ENCODE peak calls at places on chromosomes 3 and 15, in five cellular contexts. T is CD8-positive, alpha-beta T cell; U is right lobe of liver; A is pancreas; D is stomach. Q is an unnamed sample.

GRCh38 chr3:24237971-24238767 is 256.5 kb downstream of the THRB start:
- DNase-seq in T (no peak), D (no peak), U (no peak), A (no peak), Q (peak; percentile 91)

GRCh38 chr3:132788299-132788698 is 66.1 kb upstream of the NPHP3 start:
- DNase-seq in D (no peak), U (no peak), A (no peak), T (no peak), Q (peak; percentile 95)

GRCh38 chr3:129122697-129123055 is 1.1 kb upstream of the RAB43 start:
- DNase-seq in A (no peak), U (no peak), D (peak; percentile 31), T (no peak), Q (peak; percentile 41)

GRCh38 chr15:51121118-51121517 is 26.4 kb upstream of the TNFAIP8L3 start:
- DNase-seq in A (no peak), D (no peak), U (no peak), T (no peak), Q (peak; percentile 69)

GRCh38 chr3:23810342-23811116 is 4.8 kb downstream of the UBE2E1 start:
- DNase-seq in A (peak; percentile 87), T (peak; percentile 32), D (peak; percentile 46), U (peak; percentile 64), Q (peak; percentile 59)

GRCh38 chr3:16516695-16517481 is 3.4 kb upstream of the RFTN1 start:
- DNase-seq in T (no peak), D (no peak), U (peak; percentile 64), A (no peak), Q (peak; percentile 75)

GRCh38 chr3:158727499-158728377 is 4.5 kb downstream of the RARRES1 start:
- DNase-seq in A (no peak), T (peak; percentile 40), U (no peak), D (peak; percentile 45), Q (peak; percentile 91)

GRCh38 chr3:44862221-44862637 is 517 bp downstream of the TMEM42 start:
- DNase-seq in A (no peak), T (peak; percentile 34), D (no peak), U (no peak), Q (no peak)

GRCh38 chr3:133944641-133945441 is 49.2 kb upstream of the RAB6B start:
- DNase-seq in U (no peak), D (no peak), A (no peak), T (no peak), Q (no peak)

GRCh38 chr3:66554178-66554577 is 53.4 kb upstream of the LRIG1 start:
- DNase-seq in U (no peak), T (no peak), D (no peak), A (no peak), Q (peak; percentile 46)

GRCh38 chr15:37372064-37372463 is 271.7 kb upstream of the MEIS2 start:
- DNase-seq in T (no peak), A (no peak), D (no peak), U (no peak), Q (no peak)

GRCh38 chr15:99158626-99159412 is 53.9 kb downstream of the SYNM start:
- DNase-seq in A (no peak), T (no peak), D (no peak), U (no peak), Q (no peak)

GRCh38 chr3:56702487-56703315 is 19.6 kb upstream of the TASOR start:
- DNase-seq in A (no peak), U (peak; percentile 53), T (peak; percentile 47), D (peak; percentile 45), Q (peak; percentile 90)

GRCh38 chr15:72758195-72758594 is 25.4 kb downstream of the ADPGK start:
- DNase-seq in D (no peak), U (no peak), A (no peak), T (no peak), Q (peak; percentile 74)

GRCh38 chr3:143084856-143085731 is 34.5 kb upstream of the CHST2 start:
- DNase-seq in U (no peak), T (no peak), D (no peak), A (no peak), Q (peak; percentile 47)

GRCh38 chr3:53044371-53045106 is 1.3 kb downstream of the SFMBT1 start:
- DNase-seq in A (no peak), T (peak; percentile 41), D (peak; percentile 27), U (no peak), Q (peak; percentile 60)

GRCh38 chr3:184227481-184227935 is 1.9 kb upstream of the VWA5B2 start:
- DNase-seq in T (peak; percentile 49), A (no peak), D (peak; percentile 36), U (peak; percentile 55), Q (peak; percentile 55)

GRCh38 chr3:56788506-56788905 is 13.2 kb downstream of the ARHGEF3 start:
- DNase-seq in A (no peak), U (no peak), T (no peak), D (no peak), Q (no peak)

GRCh38 chr3:72892081-72892763 is 4.4 kb downstream of the GXYLT2 start:
- DNase-seq in T (no peak), D (no peak), A (no peak), U (peak; percentile 19), Q (peak; percentile 96)

GRCh38 chr3:142958707-142959106 is 4.8 kb downstream of the PAQR9 start:
- DNase-seq in U (no peak), T (no peak), D (no peak), A (no peak), Q (no peak)

GRCh38 chr15:99359760-99360159 is 108.5 kb downstream of the LRRC28 start:
- DNase-seq in U (no peak), D (no peak), A (no peak), T (no peak), Q (no peak)

GRCh38 chr3:10556312-10556711 is 50.9 kb upstream of the ATP2B2 start:
- DNase-seq in T (no peak), U (peak; percentile 10), D (no peak), A (no peak), Q (no peak)

GRCh38 chr15:44971036-44971435 is 14.5 kb downstream of the TERB2 start:
- DNase-seq in A (no peak), U (no peak), D (no peak), T (no peak), Q (no peak)

GRCh38 chr3:177431525-177432255 is 234.4 kb upstream of the TBL1XR1 start:
- DNase-seq in T (no peak), A (no peak), D (no peak), U (no peak), Q (no peak)

GRCh38 chr3:30988774-30989173 is 94.3 kb upstream of the GADL1 start:
- DNase-seq in A (no peak), U (no peak), D (no peak), T (no peak), Q (no peak)

GRCh38 chr3:16476636-16477035 is 36.9 kb downstream of the RFTN1 start:
- DNase-seq in D (no peak), A (no peak), T (no peak), U (no peak), Q (peak; percentile 95)

GRCh38 chr15:57969355-57969754 is 96.2 kb downstream of the ALDH1A2 start:
- DNase-seq in D (no peak), A (no peak), U (no peak), T (no peak), Q (no peak)

GRCh38 chr15:28109626-28110415 is 10.7 kb upstream of the OCA2 start:
- DNase-seq in U (no peak), D (no peak), T (no peak), A (no peak), Q (no peak)

GRCh38 chr15:28977377-28978010 is 91.7 kb downstream of the APBA2 start:
- DNase-seq in A (no peak), U (no peak), T (no peak), D (no peak), Q (peak; percentile 94)

GRCh38 chr3:179732661-179733348 is 80.0 kb downstream of the USP13 start:
- DNase-seq in D (no peak), A (no peak), T (no peak), U (peak; percentile 86), Q (no peak)

GRCh38 chr3:126849768-126850167 is 133.1 kb upstream of the PLXNA1 start:
- DNase-seq in T (no peak), D (no peak), U (peak; percentile 13), A (no peak), Q (no peak)

DNA sequence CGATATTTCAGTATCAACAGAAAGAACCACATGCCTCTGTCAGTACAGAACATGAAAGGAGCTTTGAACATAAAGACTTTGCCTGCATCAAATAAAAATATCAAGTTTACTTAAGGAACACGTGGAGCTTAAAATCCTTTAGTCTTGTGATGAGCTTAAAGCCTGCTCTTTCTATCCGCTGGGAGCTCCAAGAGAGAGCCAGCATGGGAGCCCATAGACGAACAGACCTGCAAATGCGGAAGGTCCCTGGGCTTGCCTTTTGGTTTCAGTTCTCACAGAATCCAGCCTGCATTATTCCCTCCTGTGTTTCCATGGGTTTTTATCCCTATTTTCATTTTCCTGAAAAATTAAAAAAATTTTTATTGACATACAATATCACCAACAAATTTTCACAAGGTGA is 530.6 kb upstream of the RGMA start:
- DNase-seq in D (no peak), A (no peak), T (no peak), U (no peak), Q (no peak)
- H3K4me3 ChIP-seq in D (no peak overlapping the region), A (no peak overlapping the region), T (no peak overlapping the region), U (no peak overlapping the region), Q (no peak overlapping the region)

GRCh38 chr3:188685789-188686188 is 486.0 kb upstream of the TPRG1 start:
- DNase-seq in A (no peak), D (no peak), U (no peak), T (no peak), Q (no peak)
- H3K4me1 ChIP-seq in A (peaks cover 15% of the 10 kb centered on the region), D (peaks cover 8% of the 10 kb centered on the region), U (peaks cover 52% of the 10 kb centered on the region), T (no peaks in the 10 kb centered on the region), Q (peaks cover 47% of the 10 kb centered on the region)

DNA sequence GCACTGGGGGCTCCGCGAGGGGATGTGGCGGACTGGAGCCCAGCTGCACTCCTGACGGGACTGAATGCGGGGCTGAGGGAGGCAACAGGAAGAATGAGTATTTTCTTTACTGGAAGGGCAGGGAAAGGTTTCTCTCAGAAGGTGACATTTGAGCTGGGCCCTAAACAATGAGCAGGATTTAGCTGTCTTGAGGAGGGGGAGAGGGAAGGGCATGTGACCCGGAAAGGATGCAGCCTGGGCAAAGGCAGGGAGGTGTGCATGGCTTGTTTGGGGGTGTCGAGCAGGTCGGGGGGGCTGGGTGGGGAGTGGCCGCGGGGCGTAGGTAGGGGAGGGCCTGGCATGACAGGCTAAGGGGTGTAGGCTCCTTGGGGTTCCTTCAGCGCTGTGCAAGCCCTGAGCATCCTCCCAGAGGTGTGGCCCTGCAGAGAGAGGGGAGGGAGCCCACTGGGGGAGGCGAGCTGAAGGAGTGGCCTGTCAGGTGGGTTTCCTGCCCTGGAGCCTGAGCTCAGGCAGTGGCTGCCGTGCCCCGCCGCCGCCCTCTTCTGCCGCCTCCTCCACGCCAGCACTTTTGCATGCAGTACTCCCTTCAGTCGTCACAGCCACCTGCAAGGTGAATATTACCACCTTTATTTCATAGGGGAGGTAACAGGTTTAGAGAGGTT is 17.2 kb upstream of the ANKDD1A start:
- DNase-seq in A (no peak), T (peak; percentile 96), D (peak; percentile 61), U (no peak), Q (no peak)
- H3K4me3 ChIP-seq in A (no peak overlapping the region), T (peak overlapping the region; percentile 64), D (peak overlapping the region; percentile 34), U (no peak overlapping the region), Q (peak overlapping the region; percentile 34)

DNA sequence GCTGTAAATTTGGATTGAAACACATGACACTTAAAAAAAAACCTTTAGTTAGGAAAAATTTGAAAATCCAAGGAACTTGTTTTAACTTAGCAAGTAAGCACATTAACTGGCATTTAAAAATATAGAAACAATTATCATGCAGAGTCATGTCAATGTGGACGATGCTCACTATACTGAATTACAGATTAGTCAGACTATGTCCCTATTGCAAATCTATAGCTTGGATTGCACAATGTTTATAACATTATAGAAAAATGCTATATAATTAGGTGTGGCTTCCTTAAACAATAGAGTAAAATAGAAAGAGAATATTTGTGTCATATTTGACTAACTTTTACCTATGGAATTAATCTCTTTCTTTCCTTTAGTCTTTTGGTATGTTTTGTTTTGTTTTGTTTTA is 48.4 kb upstream of the TUSC7 start:
- DNase-seq in D (no peak), A (no peak), T (no peak), U (no peak), Q (no peak)
- H3K4me1 ChIP-seq in D (no peaks in the 10 kb centered on the region), A (no peaks in the 10 kb centered on the region), T (no peaks in the 10 kb centered on the region), U (no peaks in the 10 kb centered on the region), Q (no peaks in the 10 kb centered on the region)

Q was measured in adipocyte.